ENCODE peak calls at places on chromosomes 1 and 21, in nine cellular contexts. N is GM20000; B is thyroid gland; V is kidney glomerular epithelial cell; Z is left kidney; E is stimulated activated CD4-positive, alpha-beta T cell treated with anti-CD3 and anti-CD28 coated beads, Interleukin-4, amount 100 ng/mL, for 4 hours; A is stimulated activated CD8-positive, alpha-beta memory T cell treated with anti-CD3 and anti-CD28 coated beads, Interleukin-7, amount 100 ng/mL, for 1 hour; H is BJ; U is EL. R is an unnamed sample.

GRCh38 chr1:13930151-13930550 is 230.2 kb downstream of the PRDM2 start:
- DNase-seq in N (peak; percentile 41), A (no peak), H (no peak), B (peak; percentile 13), U (no peak), V (no peak), Z (peak; percentile 26), E (no peak), R (no peak)

GRCh38 chr21:46115441-46116188 is 17.7 kb downstream of the COL6A2 start:
- DNase-seq in U (no peak), B (peak; percentile 0), Z (no peak), E (no peak), V (no peak), A (no peak), N (no peak), H (no peak), R (no peak)

GRCh38 chr1:91608876-91609275 is 108.2 kb downstream of the CDC7 start:
- DNase-seq in H (no peak), E (no peak), U (peak; percentile 65), N (no peak), Z (no peak), V (peak; percentile 39), A (no peak), B (no peak), R (peak; percentile 55)

GRCh38 chr1:172960454-172961208 is 90.1 kb downstream of the TNFSF18 start:
- DNase-seq in H (no peak), A (no peak), N (no peak), E (no peak), U (no peak), B (no peak), V (peak; percentile 31), Z (no peak), R (no peak)

GRCh38 chr1:166902279-166902678 is 26.2 kb upstream of the TADA1 start:
- DNase-seq in H (no peak), U (peak; percentile 35), E (no peak), A (no peak), Z (no peak), N (no peak), B (no peak), V (peak; percentile 54), R (no peak)

GRCh38 chr21:33924766-33925100 is 9.1 kb upstream of the ATP5PO start:
- DNase-seq in V (peak; percentile 52), Z (peak; percentile 58), A (no peak), E (no peak), U (no peak), B (no peak), N (no peak), H (no peak), R (no peak)

GRCh38 chr1:172589553-172589952 is 56.6 kb downstream of the SUCO start:
- DNase-seq in H (no peak), N (no peak), Z (no peak), E (no peak), A (no peak), B (no peak), U (no peak), V (no peak), R (no peak)

GRCh38 chr1:7491089-7491817 is 279.8 kb upstream of the VAMP3 start:
- DNase-seq in Z (peak; percentile 41), B (peak; percentile 76), V (no peak), H (peak; percentile 31), U (no peak), A (no peak), E (no peak), N (no peak), R (no peak)

GRCh38 chr21:34510148-34511142 is 1.6 kb downstream of the KCNE1 start:
- DNase-seq in H (no peak), Z (peak; percentile 49), A (no peak), N (peak; percentile 76), B (peak; percentile 66), V (no peak), U (peak; percentile 70), E (peak; percentile 38), R (no peak)

GRCh38 chr1:151887028-151887427 is 22.3 kb downstream of the THEM4 start:
- DNase-seq in N (no peak), B (no peak), V (no peak), A (no peak), E (no peak), U (peak; percentile 43), H (no peak), Z (no peak), R (no peak)

GRCh38 chr1:214558002-214558770 is 6.8 kb upstream of the PTPN14 start:
- DNase-seq in N (no peak), Z (peak; percentile 98), E (no peak), H (peak; percentile 50), B (no peak), V (peak; percentile 96), U (peak; percentile 94), A (no peak), R (peak; percentile 61)

GRCh38 chr1:65276197-65276884 is 33.0 kb upstream of the DNAJC6 start:
- DNase-seq in N (no peak), B (no peak), U (no peak), A (no peak), Z (no peak), H (no peak), V (no peak), E (no peak), R (no peak)

GRCh38 chr21:29953690-29954089 is 13.9 kb upstream of the GRIK1 start:
- DNase-seq in V (no peak), B (no peak), Z (no peak), U (no peak), N (no peak), A (no peak), E (no peak), H (no peak), R (no peak)

GRCh38 chr1:28526886-28527285 is 21.0 kb downstream of the RCC1 start:
- DNase-seq in N (no peak), U (peak; percentile 85), A (no peak), B (no peak), E (no peak), H (no peak), Z (no peak), V (no peak), R (no peak)

GRCh38 chr1:224819861-224820260 is 109.6 kb upstream of the DNAH14 start:
- DNase-seq in E (no peak), A (no peak), B (no peak), V (no peak), U (no peak), Z (no peak), N (no peak), H (no peak), R (no peak)

GRCh38 chr1:158019177-158019868 is 25.9 kb downstream of the KIRREL1 start:
- DNase-seq in H (peak; percentile 86), V (peak; percentile 89), A (no peak), Z (peak; percentile 93), U (peak; percentile 97), E (no peak), N (no peak), B (peak; percentile 61), R (peak; percentile 87)

GRCh38 chr1:35120458-35121133 is 41.4 kb downstream of the ZMYM1 start:
- DNase-seq in V (no peak), N (peak; percentile 63), Z (peak; percentile 58), H (no peak), E (no peak), U (peak; percentile 25), A (no peak), B (peak; percentile 23), R (no peak)

GRCh38 chr1:25924454-25924853 is 18.2 kb upstream of the STMN1 start:
- DNase-seq in N (no peak), U (no peak), B (no peak), E (no peak), H (no peak), Z (no peak), A (no peak), V (no peak), R (no peak)

GRCh38 chr1:228980232-228980969 is 245.1 kb downstream of the RHOU start:
- DNase-seq in E (no peak), N (no peak), U (no peak), H (no peak), A (no peak), Z (no peak), V (no peak), B (no peak), R (no peak)

GRCh38 chr1:157086299-157086698 is 13.3 kb downstream of the ETV3L start:
- DNase-seq in E (no peak), H (no peak), U (no peak), Z (no peak), N (no peak), V (no peak), A (no peak), B (no peak), R (no peak)

GRCh38 chr1:29709711-29710169 is 473.4 kb downstream of the PTPRU start:
- DNase-seq in U (peak; percentile 75), E (no peak), N (no peak), B (no peak), Z (no peak), V (peak; percentile 83), H (no peak), A (no peak), R (no peak)

GRCh38 chr1:215228193-215228592 is 145.7 kb downstream of the KCNK2 start:
- DNase-seq in V (no peak), B (no peak), Z (no peak), A (no peak), U (no peak), E (no peak), H (no peak), N (no peak), R (no peak)

GRCh38 chr1:64875606-64876005 is 90.7 kb downstream of the JAK1 start:
- DNase-seq in N (no peak), Z (no peak), B (no peak), A (no peak), H (no peak), U (no peak), V (no peak), E (no peak), R (no peak)

GRCh38 chr21:35016517-35017188 is 32.4 kb downstream of the RUNX1 start:
- DNase-seq in H (no peak), B (no peak), N (no peak), Z (no peak), E (no peak), V (no peak), U (no peak), A (no peak), R (no peak)

GRCh38 chr21:28992526-28993292 is at the start of gene LTN1:
- DNase-seq in N (peak; percentile 97), Z (peak; percentile 100), E (peak; percentile 99), U (peak; percentile 100), A (peak; percentile 98), V (peak; percentile 96), B (peak; percentile 99), H (peak; percentile 94), R (peak; percentile 99)

GRCh38 chr1:114342376-114342775 is 168.6 kb downstream of the TRIM33 start:
- DNase-seq in A (no peak), Z (peak; percentile 20), H (no peak), N (no peak), V (no peak), U (no peak), E (peak; percentile 21), B (no peak), R (no peak)

GRCh38 chr1:51421961-51422360 is 91.6 kb upstream of the TTC39A start:
- DNase-seq in H (peak; percentile 33), E (no peak), N (peak; percentile 18), V (peak; percentile 36), A (no peak), Z (peak; percentile 77), U (peak; percentile 43), B (no peak), R (peak; percentile 41)

GRCh38 chr1:154784924-154785531 is 85.1 kb downstream of the KCNN3 start:
- DNase-seq in B (peak; percentile 23), A (no peak), U (no peak), E (peak; percentile 72), H (no peak), V (no peak), N (peak; percentile 83), Z (peak; percentile 25), R (no peak)

GRCh38 chr1:179771509-179771908 is 28.4 kb downstream of the FAM163A start:
- DNase-seq in U (no peak), B (no peak), Z (peak; percentile 58), E (no peak), H (no peak), V (no peak), A (no peak), N (no peak), R (no peak)

GRCh38 chr1:224180783-224181452 is 2.1 kb upstream of the DEGS1 start:
- DNase-seq in Z (no peak), V (no peak), U (no peak), A (no peak), N (no peak), E (no peak), H (no peak), B (no peak), R (no peak)

GRCh38 chr1:217053666-217054065 is 330.4 kb upstream of the ESRRG start:
- DNase-seq in H (no peak), Z (no peak), U (no peak), N (no peak), A (no peak), B (no peak), V (no peak), E (no peak), R (no peak)